ENCODE peak calls at places on chromosomes 6 and 20, in five cellular contexts. L is stomach; S is dorsolateral prefrontal cortex; I is NCI-H1417; Y is stimulated activated CD4-positive, alpha-beta T cell treated with anti-CD3 and anti-CD28 coated beads, Interleukin-1b, Interleukin-23, amount 100 ng/mL, for 48 hours. C is an unnamed sample.

GRCh38 chr6:36727491-36728021 is 29.9 kb downstream of the RAB44 start:
- DNase-seq in L (no peak), S (no peak), I (peak), Y (no peak), C (no peak)

GRCh38 chr6:136607932-136608772 is 57.9 kb upstream of the MAP7 start:
- DNase-seq in L (peak), S (peak), I (peak), Y (peak), C (peak)

GRCh38 chr6:16684896-16685554 is 76.2 kb downstream of the ATXN1 start:
- DNase-seq in L (no peak), S (no peak), I (no peak), Y (peak), C (no peak)

GRCh38 chr20:32914031-32914430 is 55.3 kb downstream of the EFCAB8 start:
- DNase-seq in L (no peak), S (no peak), I (no peak), Y (no peak), C (no peak)

GRCh38 chr6:47278545-47278944 is 31.2 kb downstream of the TNFRSF21 start:
- DNase-seq in L (no peak), S (no peak), I (no peak), Y (no peak), C (no peak)

GRCh38 chr6:30834643-30835042 is 49.7 kb upstream of the DDR1 start:
- DNase-seq in L (no peak), S (no peak), I (no peak), Y (no peak), C (no peak)

GRCh38 chr20:25336561-25337422 is 53.8 kb downstream of the ABHD12 start:
- DNase-seq in L (no peak), S (no peak), I (no peak), Y (no peak), C (peak)

GRCh38 chr6:7106752-7107577 is 796 bp upstream of the RREB1 start:
- DNase-seq in L (no peak), S (no peak), I (no peak), Y (peak), C (peak)

GRCh38 chr20:44973053-44973452 is 6.7 kb downstream of the STK4 start:
- DNase-seq in L (no peak), S (no peak), I (no peak), Y (no peak), C (no peak)

C was measured in body of pancreas.